ENCODE peak calls at places on chromosome 6, in nine cellular contexts. One of them, this sample, is unnamed.

GRCh38 chr6:44960898-44961297 is 367.2 kb upstream of the RUNX2 start:
- DNase-seq in epithelial cell of esophagus: peak
- DNase-seq in psoas muscle: no peak
- DNase-seq in GM18507: no peak
- DNase-seq in iPS-NIHi11: no peak
- DNase-seq in iPS DF 19.7: no peak
- DNase-seq in AG08395: no peak
- DNase-seq in mucosa of gallbladder: no peak
- DNase-seq in H7: no peak
- DNase-seq in this sample: no peak

GRCh38 chr6:156564807-156565149 is 212.4 kb upstream of the ARID1B start:
- DNase-seq in epithelial cell of esophagus: no peak
- DNase-seq in psoas muscle: no peak
- DNase-seq in GM18507: no peak
- DNase-seq in iPS-NIHi11: no peak
- DNase-seq in iPS DF 19.7: no peak
- DNase-seq in AG08395: no peak
- DNase-seq in mucosa of gallbladder: no peak
- DNase-seq in H7: peak
- DNase-seq in this sample: no peak

GRCh38 chr6:53441761-53442160 is 93.0 kb upstream of the ELOVL5 start:
- DNase-seq in epithelial cell of esophagus: peak
- DNase-seq in psoas muscle: no peak
- DNase-seq in GM18507: no peak
- DNase-seq in iPS-NIHi11: no peak
- DNase-seq in iPS DF 19.7: no peak
- DNase-seq in AG08395: peak
- DNase-seq in mucosa of gallbladder: no peak
- DNase-seq in H7: no peak
- DNase-seq in this sample: no peak

GRCh38 chr6:107819976-107820551 is 4.0 kb downstream of the SCML4 start:
- DNase-seq in epithelial cell of esophagus: peak
- DNase-seq in psoas muscle: no peak
- DNase-seq in GM18507: no peak
- DNase-seq in iPS-NIHi11: peak
- DNase-seq in iPS DF 19.7: no peak
- DNase-seq in AG08395: peak
- DNase-seq in mucosa of gallbladder: peak
- DNase-seq in H7: peak
- DNase-seq in this sample: peak

GRCh38 chr6:75412937-75413662 is 80.5 kb downstream of the FILIP1 start:
- DNase-seq in epithelial cell of esophagus: no peak
- DNase-seq in psoas muscle: no peak
- DNase-seq in GM18507: no peak
- DNase-seq in iPS-NIHi11: no peak
- DNase-seq in iPS DF 19.7: no peak
- DNase-seq in AG08395: no peak
- DNase-seq in mucosa of gallbladder: no peak
- DNase-seq in H7: no peak
- DNase-seq in this sample: no peak

GRCh38 chr6:106002005-106002404 is 84.1 kb upstream of the PRDM1 start:
- DNase-seq in epithelial cell of esophagus: no peak
- DNase-seq in psoas muscle: no peak
- DNase-seq in GM18507: no peak
- DNase-seq in iPS-NIHi11: no peak
- DNase-seq in iPS DF 19.7: no peak
- DNase-seq in AG08395: no peak
- DNase-seq in mucosa of gallbladder: no peak
- DNase-seq in H7: peak
- DNase-seq in this sample: no peak

GRCh38 chr6:1604347-1604990 is 5.2 kb upstream of the FOXC1 start:
- DNase-seq in epithelial cell of esophagus: peak
- DNase-seq in psoas muscle: peak
- DNase-seq in GM18507: peak
- DNase-seq in iPS-NIHi11: peak
- DNase-seq in iPS DF 19.7: no peak
- DNase-seq in AG08395: peak
- DNase-seq in mucosa of gallbladder: peak
- DNase-seq in H7: peak
- DNase-seq in this sample: no peak

GRCh38 chr6:144797881-144798589 is 512.9 kb downstream of the UTRN start:
- DNase-seq in epithelial cell of esophagus: peak
- DNase-seq in psoas muscle: no peak
- DNase-seq in GM18507: no peak
- DNase-seq in iPS-NIHi11: no peak
- DNase-seq in iPS DF 19.7: no peak
- DNase-seq in AG08395: peak
- DNase-seq in mucosa of gallbladder: no peak
- DNase-seq in H7: no peak
- DNase-seq in this sample: no peak

GRCh38 chr6:72824833-72825232 is 203.0 kb downstream of the KCNQ5 start:
- DNase-seq in epithelial cell of esophagus: peak
- DNase-seq in psoas muscle: no peak
- DNase-seq in GM18507: no peak
- DNase-seq in iPS-NIHi11: no peak
- DNase-seq in iPS DF 19.7: no peak
- DNase-seq in AG08395: no peak
- DNase-seq in mucosa of gallbladder: no peak
- DNase-seq in H7: no peak
- DNase-seq in this sample: no peak

GRCh38 chr6:158649289-158650143 is at the start of gene SYTL3:
- DNase-seq in epithelial cell of esophagus: no peak
- DNase-seq in psoas muscle: peak
- DNase-seq in GM18507: no peak
- DNase-seq in iPS-NIHi11: no peak
- DNase-seq in iPS DF 19.7: no peak
- DNase-seq in AG08395: peak
- DNase-seq in mucosa of gallbladder: peak
- DNase-seq in H7: no peak
- DNase-seq in this sample: peak

This sample was measured in right atrium auricular region.